ENCODE peak calls at places on chromosomes 7 and 10, in four cellular contexts. W is HTR-8/SVneo, B is NCI-H1092, D is NCI-H82. Q is an unnamed sample.

GRCh38 chr10:82190432-82191260 is 315.7 kb downstream of the NRG3 start:
- DNase-seq in W (no peak), D (peak), B (no peak), Q (no peak)

GRCh38 chr7:22278660-22279059 is 78.3 kb downstream of the RAPGEF5 start:
- DNase-seq in D (no peak), W (no peak), B (no peak), Q (no peak)

GRCh38 chr7:102097601-102098161 is 189.0 kb upstream of the SH2B2 start:
- DNase-seq in D (no peak), B (no peak), W (no peak), Q (no peak)

GRCh38 chr10:3848768-3849643 is 64.0 kb upstream of the KLF6 start:
- DNase-seq in W (no peak), B (no peak), D (no peak), Q (peak)

GRCh38 chr10:49562893-49563292 is 24.0 kb upstream of the ERCC6 start:
- DNase-seq in B (no peak), W (no peak), D (no peak), Q (no peak)

GRCh38 chr10:24708081-24708480 is 15.6 kb downstream of the ARHGAP21 start:
- DNase-seq in W (no peak), D (no peak), B (no peak), Q (no peak)

GRCh38 chr10:132781556-132781955 is 4.4 kb downstream of the NKX6-2 start:
- DNase-seq in D (no peak), W (no peak), B (no peak), Q (no peak)

GRCh38 chr7:114715907-114716306 is 206.0 kb upstream of the MDFIC start:
- DNase-seq in B (no peak), D (no peak), W (no peak), Q (no peak)

GRCh38 chr10:24385776-24386175 is 176.8 kb downstream of the KIAA1217 start:
- DNase-seq in D (no peak), B (no peak), W (no peak), Q (no peak)

GRCh38 chr7:23520582-23520981 is 11.2 kb downstream of the TRA2A start:
- DNase-seq in D (peak), W (no peak), B (no peak), Q (no peak)

GRCh38 chr10:18616337-18616736 is 35.0 kb downstream of the NSUN6 start:
- DNase-seq in B (no peak), D (no peak), W (no peak), Q (no peak)

GRCh38 chr10:56469482-56469881 is 108.4 kb upstream of the ZWINT start:
- DNase-seq in D (no peak), W (no peak), B (no peak), Q (no peak)

GRCh38 chr10:19811517-19811916 is 4.7 kb upstream of the PLXDC2 start:
- DNase-seq in D (peak), W (no peak), B (no peak), Q (no peak)

GRCh38 chr10:119189811-119190282 is 11.2 kb upstream of the PRDX3 start:
- DNase-seq in W (no peak), B (no peak), D (no peak), Q (no peak)

GRCh38 chr7:117972606-117973005 is 99.4 kb upstream of the CTTNBP2 start:
- DNase-seq in D (no peak), W (no peak), B (no peak), Q (no peak)

GRCh38 chr7:29442146-29442545 is 121.5 kb upstream of the PRR15 start:
- DNase-seq in D (peak), B (peak), W (peak), Q (no peak)

GRCh38 chr10:5999440-6000165 is 22.3 kb upstream of the IL15RA start:
- DNase-seq in W (no peak), D (no peak), B (no peak), Q (no peak)

GRCh38 chr7:14807498-14807897 is 95.1 kb downstream of the DGKB start:
- DNase-seq in D (no peak), B (no peak), W (no peak), Q (no peak)

GRCh38 chr10:59536151-59536550 is 173.5 kb downstream of the SLC16A9 start:
- DNase-seq in B (no peak), W (peak), D (no peak), Q (peak)

GRCh38 chr7:98483964-98484545 is 83.2 kb upstream of the BAIAP2L1 start:
- DNase-seq in D (no peak), B (no peak), W (no peak), Q (no peak)

Q was measured in foreskin keratinocyte.